ENCODE peak calls at places on chromosome 11, in ten cellular contexts. N is cardiac muscle cell, J is A549, D is right atrium auricular region, E is pancreas, Z is adrenal gland, B is ovary, T is psoas muscle, C is BJ, L is choroid plexus epithelial cell. X is an unnamed sample.

GRCh38 chr11:38481391-38481790 is 1883.4 kb upstream of the RAG2 start:
- DNase-seq in N (no peak), J (no peak), D (no peak), E (no peak), Z (no peak), B (no peak), T (no peak), C (no peak), L (no peak), X (no peak)

GRCh38 chr11:67195971-67196418 is 70.3 kb upstream of the GRK2 start:
- DNase-seq in N (peak; percentile 33), J (peak; percentile 19), D (no peak), E (no peak), Z (no peak), B (no peak), T (no peak), C (peak; percentile 89), L (peak; percentile 25), X (no peak)

GRCh38 chr11:65437436-65438227 is 15.0 kb downstream of the NEAT1 start:
- DNase-seq in N (peak; percentile 32), J (peak; percentile 41), D (peak; percentile 58), E (peak; percentile 25), Z (peak; percentile 52), B (no peak), T (peak; percentile 56), C (no peak), L (peak; percentile 71), X (no peak)

GRCh38 chr11:111960916-111961315 is 23.8 kb downstream of the DIXDC1 start:
- DNase-seq in N (no peak), J (peak; percentile 18), D (no peak), E (peak; percentile 81), Z (peak; percentile 89), B (no peak), T (peak; percentile 79), C (no peak), L (peak; percentile 41), X (no peak)

GRCh38 chr11:119641991-119642745 is 86.8 kb downstream of the NECTIN1 start:
- DNase-seq in N (peak; percentile 28), J (peak; percentile 30), D (no peak), E (no peak), Z (no peak), B (no peak), T (no peak), C (no peak), L (peak; percentile 26), X (no peak)

GRCh38 chr11:101617735-101618332 is 34.0 kb upstream of the TRPC6 start:
- DNase-seq in N (no peak), J (no peak), D (no peak), E (no peak), Z (no peak), B (no peak), T (no peak), C (no peak), L (no peak), X (peak; percentile 14)

GRCh38 chr11:44731685-44732411 is 5.1 kb downstream of the TSPAN18 start:
- DNase-seq in N (peak; percentile 48), J (no peak), D (no peak), E (no peak), Z (peak; percentile 79), B (no peak), T (no peak), C (no peak), L (no peak), X (no peak)

GRCh38 chr11:98307827-98308491 is 712.8 kb upstream of the CNTN5 start:
- DNase-seq in N (peak; percentile 6), J (no peak), D (no peak), E (no peak), Z (no peak), B (no peak), T (no peak), C (no peak), L (peak; percentile 13), X (no peak)

GRCh38 chr11:43868852-43869567 is 11.6 kb upstream of the ALKBH3 start:
- DNase-seq in N (peak; percentile 94), J (peak; percentile 10), D (no peak), E (no peak), Z (no peak), B (no peak), T (no peak), C (no peak), L (peak; percentile 91), X (peak; percentile 72)

GRCh38 chr11:113666584-113666983 is 39.5 kb downstream of the TMPRSS5 start:
- DNase-seq in N (no peak), J (no peak), D (no peak), E (no peak), Z (no peak), B (no peak), T (no peak), C (no peak), L (no peak), X (no peak)

GRCh38 chr11:61864814-61865775 is 26.2 kb downstream of the FADS3 start:
- DNase-seq in N (no peak), J (no peak), D (no peak), E (no peak), Z (no peak), B (no peak), T (no peak), C (no peak), L (no peak), X (no peak)

GRCh38 chr11:93974759-93975158 is 46.4 kb upstream of the HEPHL1 start:
- DNase-seq in N (no peak), J (no peak), D (no peak), E (no peak), Z (no peak), B (no peak), T (no peak), C (no peak), L (no peak), X (no peak)

GRCh38 chr11:93967944-93968343 is 53.2 kb upstream of the HEPHL1 start:
- DNase-seq in N (no peak), J (no peak), D (no peak), E (no peak), Z (no peak), B (no peak), T (no peak), C (no peak), L (no peak), X (no peak)

GRCh38 chr11:93972790-93973189 is 48.4 kb upstream of the HEPHL1 start:
- DNase-seq in N (no peak), J (no peak), D (no peak), E (no peak), Z (no peak), B (no peak), T (no peak), C (no peak), L (no peak), X (no peak)

GRCh38 chr11:93967258-93967657 is 53.9 kb upstream of the HEPHL1 start:
- DNase-seq in N (no peak), J (no peak), D (no peak), E (no peak), Z (no peak), B (no peak), T (no peak), C (no peak), L (no peak), X (no peak)

GRCh38 chr11:93969925-93970922 is 50.9 kb upstream of the HEPHL1 start:
- DNase-seq in N (no peak), J (no peak), D (no peak), E (no peak), Z (no peak), B (no peak), T (no peak), C (no peak), L (no peak), X (no peak)
- H3K4me3 ChIP-seq in N (no peak overlapping the region), J (no peak overlapping the region), D (no peak overlapping the region), E (no peak overlapping the region), Z (no peak overlapping the region), B (no peak overlapping the region), T (no peak overlapping the region), C (no peak overlapping the region), L (no peak overlapping the region), X (no peak overlapping the region)

DNA sequence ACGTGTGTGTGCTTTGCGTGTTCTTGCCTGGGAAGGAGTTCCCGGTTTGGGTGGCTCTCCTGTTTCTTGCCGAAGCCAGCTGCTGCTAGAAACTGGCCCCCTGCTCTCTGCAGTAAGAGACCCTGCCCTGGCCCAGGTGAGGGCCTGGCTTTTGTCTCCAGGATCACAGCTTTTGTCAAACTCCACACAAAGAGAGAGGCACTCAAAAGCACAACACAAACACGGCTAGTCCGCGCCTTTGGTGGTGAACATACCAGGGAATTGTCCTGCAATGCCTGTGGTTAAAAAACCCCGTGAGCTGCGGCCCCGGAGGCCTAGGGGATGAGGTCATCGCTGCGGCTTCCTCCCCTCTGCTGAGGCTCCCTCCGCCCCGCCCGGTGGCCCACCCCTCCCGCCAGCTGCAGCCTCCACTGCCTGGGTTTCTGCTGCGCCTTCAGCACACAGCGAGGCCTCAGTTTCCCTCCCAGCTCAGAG is 88.9 kb downstream of the KCNQ1 start:
- DNase-seq in N (peak; percentile 96), J (no peak), D (peak; percentile 83), E (peak; percentile 45), Z (peak; percentile 90), B (peak; percentile 71), T (peak; percentile 80), C (peak; percentile 50), L (peak; percentile 95), X (peak; percentile 73)
- H3K4me3 ChIP-seq in N (no peak overlapping the region), J (no peak overlapping the region), D (no peak overlapping the region), E (no peak overlapping the region), Z (no peak overlapping the region), B (no peak overlapping the region), T (no peak overlapping the region), C (no peak overlapping the region), L (peak overlapping the region; percentile 11), X (no peak overlapping the region)

GRCh38 chr11:16289541-16289940 is 66.8 kb downstream of the SOX6 start:
- DNase-seq in N (no peak), J (no peak), D (no peak), E (no peak), Z (no peak), B (no peak), T (no peak), C (no peak), L (no peak), X (no peak)

GRCh38 chr11:16291729-16292128 is 64.6 kb downstream of the SOX6 start:
- DNase-seq in N (no peak), J (no peak), D (no peak), E (no peak), Z (no peak), B (no peak), T (no peak), C (no peak), L (no peak), X (no peak)

GRCh38 chr11:16295592-16295991 is 60.8 kb downstream of the SOX6 start:
- DNase-seq in N (no peak), J (no peak), D (no peak), E (no peak), Z (no peak), B (no peak), T (no peak), C (no peak), L (no peak), X (no peak)

GRCh38 chr11:16293204-16293681 is 63.1 kb downstream of the SOX6 start:
- DNase-seq in N (peak; percentile 16), J (no peak), D (no peak), E (no peak), Z (no peak), B (no peak), T (no peak), C (peak; percentile 14), L (no peak), X (no peak)

GRCh38 chr11:16292167-16292859 is 64.0 kb downstream of the SOX6 start:
- DNase-seq in N (no peak), J (no peak), D (no peak), E (no peak), Z (no peak), B (no peak), T (no peak), C (no peak), L (no peak), X (no peak)
- H3K4me3 ChIP-seq in N (no peak overlapping the region), J (no peak overlapping the region), D (no peak overlapping the region), E (no peak overlapping the region), Z (no peak overlapping the region), B (no peak overlapping the region), T (peak overlapping the region; percentile 35), C (no peak overlapping the region), L (no peak overlapping the region), X (no peak overlapping the region)

GRCh38 chr11:21390430-21390829 is 721.0 kb downstream of the NELL1 start:
- DNase-seq in N (no peak), J (no peak), D (no peak), E (no peak), Z (no peak), B (no peak), T (no peak), C (no peak), L (no peak), X (no peak)
- H3K4me3 ChIP-seq in N (no peak overlapping the region), J (no peak overlapping the region), D (no peak overlapping the region), E (no peak overlapping the region), Z (no peak overlapping the region), B (no peak overlapping the region), T (no peak overlapping the region), C (no peak overlapping the region), L (no peak overlapping the region), X (no peak overlapping the region)